ENCODE peak calls at places on chromosomes 2 and 18, in ten cellular contexts. R is AML-193; L is HEK293T; K is aorta; C is C1 segment of cervical spinal cord; O is activated CD4-positive, CD25-positive, alpha-beta regulatory T cell treated with anti-CD3 and anti-CD28 coated beads, Interleukin-2, amount 50 U/mL, for 72 hours; Q is T-helper 1 cell; Y is activated T-cell treated with anti-CD3 and anti-CD28 coated beads, Interleukin-2, amount 50 U/mL, for 72 hours; P is nucleus accumbens; I is activated CD4-positive, alpha-beta T cell treated with anti-CD3 and anti-CD28 coated beads, Interleukin-2, amount 10 ng/mL, durations not matched to agents 24 days and 14 days. G is an unnamed sample.

GRCh38 chr2:10087360-10087759 is 7.1 kb upstream of the CYS1 start:
- DNase-seq in L (no peak), O (no peak), P (no peak), K (no peak), I (no peak), C (no peak), R (no peak), Y (no peak), Q (no peak), G (no peak)

GRCh38 chr2:76749858-76750257 is 772.3 kb downstream of the LRRTM4 start:
- DNase-seq in L (no peak), P (no peak), I (no peak), C (no peak), Q (no peak), Y (no peak), R (no peak), K (no peak), O (no peak), G (no peak)

GRCh38 chr2:236857781-236858180 is 227.9 kb upstream of the COPS8 start:
- DNase-seq in L (no peak), I (no peak), R (no peak), K (no peak), C (no peak), Q (no peak), Y (no peak), P (no peak), O (no peak), G (no peak)

GRCh38 chr18:53715243-53715853 is 509.1 kb downstream of the MBD2 start:
- DNase-seq in R (no peak), L (no peak), Q (no peak), O (no peak), I (no peak), Y (no peak), K (no peak), C (no peak), P (no peak), G (no peak)

GRCh38 chr2:58291726-58292430 is 50.8 kb upstream of the FANCL start:
- DNase-seq in C (no peak), P (no peak), Q (no peak), I (no peak), Y (no peak), L (no peak), O (no peak), K (no peak), R (no peak), G (no peak)

GRCh38 chr2:17879137-17879912 is 858 bp downstream of the KCNS3 start:
- DNase-seq in O (no peak), R (no peak), C (peak; percentile 11), L (peak; percentile 69), Y (peak; percentile 2), K (peak; percentile 78), I (peak; percentile 58), Q (no peak), P (no peak), G (peak; percentile 94)

GRCh38 chr2:226483745-226484619 is 315.6 kb downstream of the IRS1 start:
- DNase-seq in R (no peak), L (no peak), P (no peak), O (no peak), K (no peak), C (no peak), I (no peak), Q (no peak), Y (no peak), G (peak; percentile 47)

GRCh38 chr2:158337018-158337417 is 119.5 kb downstream of the CCDC148 start:
- DNase-seq in O (no peak), R (no peak), Y (no peak), C (no peak), P (no peak), I (no peak), K (no peak), Q (no peak), L (no peak), G (no peak)

GRCh38 chr2:233418761-233419625 is 64.7 kb downstream of the DGKD start:
- DNase-seq in I (peak; percentile 83), O (no peak), Q (no peak), L (no peak), C (no peak), K (peak; percentile 81), Y (peak; percentile 49), R (no peak), P (no peak), G (no peak)

GRCh38 chr18:40867452-40867851 is 1087.6 kb upstream of the PIK3C3 start:
- DNase-seq in K (no peak), R (no peak), P (no peak), C (no peak), L (no peak), Q (no peak), I (no peak), O (no peak), Y (no peak), G (no peak)

GRCh38 chr2:23422089-23423061 is 37.4 kb downstream of the KLHL29 start:
- DNase-seq in O (no peak), Y (no peak), L (no peak), I (no peak), K (no peak), C (no peak), Q (no peak), P (no peak), R (no peak), G (no peak)

GRCh38 chr2:20657522-20658235 is 6.8 kb upstream of the HS1BP3 start:
- DNase-seq in R (no peak), L (no peak), I (no peak), C (no peak), Q (no peak), Y (no peak), O (no peak), P (no peak), K (no peak), G (no peak)

GRCh38 chr2:242098034-242098433 is 228.5 kb downstream of the RTP5 start:
- DNase-seq in I (no peak), P (no peak), R (no peak), K (no peak), C (no peak), Q (no peak), Y (no peak), L (no peak), O (no peak), G (no peak)

GRCh38 chr18:61742555-61743429 is 150.0 kb downstream of the RNF152 start:
- DNase-seq in O (no peak), L (no peak), Q (no peak), K (peak; percentile 72), I (no peak), P (no peak), R (no peak), C (no peak), Y (no peak), G (no peak)

GRCh38 chr2:205770557-205770956 is 88.3 kb downstream of the NRP2 start:
- DNase-seq in P (no peak), Q (no peak), Y (no peak), I (no peak), L (no peak), C (no peak), K (no peak), R (no peak), O (no peak), G (no peak)

GRCh38 chr2:63078852-63079606 is 28.4 kb downstream of the OTX1 start:
- DNase-seq in Y (peak; percentile 19), P (no peak), I (no peak), R (peak; percentile 49), Q (no peak), K (no peak), C (no peak), O (no peak), L (peak; percentile 28), G (peak; percentile 59)

GRCh38 chr18:58593930-58594329 is 35.0 kb downstream of the ALPK2 start:
- DNase-seq in P (no peak), I (no peak), O (no peak), C (no peak), L (no peak), R (no peak), Q (no peak), K (no peak), Y (no peak), G (no peak)

GRCh38 chr2:71851094-71851755 is 296.4 kb downstream of the CYP26B1 start:
- DNase-seq in C (no peak), P (no peak), K (peak; percentile 62), O (no peak), Q (no peak), Y (no peak), L (no peak), I (no peak), R (no peak), G (no peak)

GRCh38 chr2:197137234-197137633 is 173.3 kb downstream of the ANKRD44 start:
- DNase-seq in I (no peak), O (no peak), K (no peak), C (no peak), Q (no peak), L (no peak), Y (no peak), R (no peak), P (no peak), G (no peak)

GRCh38 chr18:50780144-50780543 is 39.7 kb downstream of the MRO start:
- DNase-seq in L (no peak), Q (no peak), O (no peak), K (no peak), C (no peak), Y (no peak), R (no peak), P (no peak), I (no peak), G (no peak)

GRCh38 chr2:230400041-230400440 is 16.0 kb upstream of the SP100 start:
- DNase-seq in R (no peak), C (no peak), Y (no peak), O (no peak), I (peak; percentile 49), P (no peak), K (no peak), L (no peak), Q (no peak), G (no peak)

GRCh38 chr2:127609031-127609751 is 36.8 kb upstream of the GPR17 start:
- DNase-seq in O (no peak), R (no peak), C (no peak), Q (no peak), Y (no peak), K (no peak), L (no peak), I (no peak), P (no peak), G (no peak)

GRCh38 chr2:231568098-231568784 is 24.4 kb upstream of the TEX44 start:
- DNase-seq in L (no peak), C (no peak), R (no peak), K (no peak), I (no peak), Y (no peak), Q (no peak), P (no peak), O (no peak), G (no peak)

GRCh38 chr2:25341031-25341727 is 546 bp downstream of the DNMT3A start:
- DNase-seq in P (no peak), K (no peak), R (no peak), Q (no peak), L (peak; percentile 41), O (peak; percentile 44), C (peak; percentile 69), I (peak; percentile 75), Y (peak; percentile 51), G (peak; percentile 46)

GRCh38 chr2:226151157-226151556 is 648.5 kb downstream of the IRS1 start:
- DNase-seq in Y (no peak), Q (no peak), O (no peak), C (no peak), R (no peak), I (no peak), P (no peak), L (no peak), K (no peak), G (no peak)